ENCODE peak calls at places on chromosomes 5 and 9, in four cellular contexts. Q, M, E and F are unnamed samples.

GRCh38 chr9:103037508-103038477 is 42.7 kb downstream of the CYLC2 start:
- DNase-seq in M (peak), Q (no peak), E (peak), F (peak)

GRCh38 chr9:127360829-127361228 is 36.1 kb upstream of the SLC2A8 start:
- DNase-seq in M (peak), E (no peak), Q (peak), F (peak)

GRCh38 chr5:102749416-102750021 is 5.6 kb upstream of the PAM start:
- DNase-seq in E (no peak), Q (no peak), M (no peak), F (no peak)

GRCh38 chr5:56910123-56910951 is 941 bp downstream of the SETD9 start:
- DNase-seq in Q (no peak), M (peak), E (peak), F (no peak)

GRCh38 chr9:29822458-29822857 is 2249.2 kb upstream of the C9orf72 start:
- DNase-seq in E (no peak), M (no peak), Q (no peak), F (no peak)

GRCh38 chr5:143583385-143583784 is 179.9 kb upstream of the NR3C1 start:
- DNase-seq in Q (no peak), M (no peak), E (no peak), F (no peak)

GRCh38 chr9:15306068-15306756 is 804 bp downstream of the TTC39B start:
- DNase-seq in Q (no peak), E (peak), M (peak), F (peak)

GRCh38 chr9:120868676-120869359 is 8.2 kb downstream of the PHF19 start:
- DNase-seq in Q (peak), E (peak), M (peak), F (peak)

GRCh38 chr9:106862115-106862945 is 636 bp upstream of the ZNF462 start:
- DNase-seq in M (peak), Q (peak), E (peak), F (peak)

GRCh38 chr5:76256116-76256889 is 146.8 kb upstream of the IQGAP2 start:
- DNase-seq in E (peak), Q (peak), M (peak), F (peak)

GRCh38 chr9:127809002-127809561 is 6.4 kb downstream of the FPGS start:
- DNase-seq in M (no peak), Q (no peak), E (no peak), F (peak)

GRCh38 chr9:27590636-27591035 is 17.4 kb upstream of the C9orf72 start:
- DNase-seq in M (peak), Q (no peak), E (no peak), F (no peak)

GRCh38 chr5:72955143-72955767 is 586 bp upstream of the FCHO2 start:
- DNase-seq in Q (no peak), E (peak), M (peak), F (peak)

GRCh38 chr5:175772747-175773533 is 98.4 kb upstream of the CPLX2 start:
- DNase-seq in M (no peak), Q (no peak), E (no peak), F (peak)